ENCODE peak calls at places on chromosome 17, in five cellular contexts. W, I, O, A and Q are unnamed samples. For H3K9me3, the result is how much of the 10 kb centered on the place peaks cover.

GRCh38 chr17:65047939-65048338 is 8.6 kb downstream of the GNA13 start:
- DNase-seq in W (no peak), I (no peak), O (no peak), A (no peak), Q (no peak)

GRCh38 chr17:49260922-49261291 is 30.3 kb upstream of the PHOSPHO1 start:
- DNase-seq in W (no peak), A (no peak), O (no peak), I (no peak), Q (no peak)

GRCh38 chr17:145671-146541 is 8.5 kb downstream of the SCGB1C2 start:
- DNase-seq in A (peak), O (peak), I (no peak), W (peak), Q (no peak)

GRCh38 chr17:41307647-41308046 is 1.5 kb downstream of the KRTAP16-1 start:
- DNase-seq in A (no peak), I (no peak), W (no peak), O (no peak), Q (no peak)

GRCh38 chr17:58832514-58832913 is 76.9 kb downstream of the PPM1E start:
- DNase-seq in A (no peak), O (no peak), W (no peak), I (no peak), Q (no peak)

GRCh38 chr17:63537991-63538692 is 12.1 kb upstream of the DCAF7 start:
- DNase-seq in A (no peak), W (no peak), O (no peak), I (no peak), Q (no peak)

GRCh38 chr17:43338886-43339516 is 59.8 kb upstream of the ARL4D start:
- DNase-seq in I (peak), O (peak), W (peak), A (peak), Q (peak)

GRCh38 chr17:70080541-70081347 is 5.7 kb downstream of the KCNJ16 start:
- DNase-seq in A (no peak), I (no peak), O (no peak), W (no peak), Q (no peak)

GRCh38 chr17:260031-260791 is 78.8 kb upstream of the DOC2B start:
- DNase-seq in A (no peak), O (peak), I (no peak), W (peak), Q (no peak)

GRCh38 chr17:58402047-58402446 is 15.3 kb downstream of the RNF43 start:
- DNase-seq in I (no peak), O (no peak), A (no peak), W (no peak), Q (no peak)

GRCh38 chr17:10812674-10813073 is 8.8 kb upstream of the TMEM238L start:
- DNase-seq in I (no peak), O (peak), W (no peak), A (no peak), Q (no peak)

GRCh38 chr17:372157-373152 is 19.8 kb upstream of the RPH3AL start:
- DNase-seq in W (peak), I (no peak), O (no peak), A (no peak), Q (no peak)

GRCh38 chr17:7839890-7840260 is 5.9 kb downstream of the KDM6B start:
- DNase-seq in I (no peak), W (no peak), A (no peak), O (no peak), Q (no peak)

GRCh38 chr17:44831270-44831770 is 1.2 kb upstream of the GJC1 start:
- DNase-seq in A (no peak), I (no peak), O (no peak), W (no peak), Q (no peak)

GRCh38 chr17:44829558-44830358 is at the start of gene GJC1:
- DNase-seq in W (peak), O (no peak), I (no peak), A (peak), Q (peak)

GRCh38 chr17:44830359-44831269 is 527 bp upstream of the GJC1 start:
- DNase-seq in W (peak), I (no peak), A (no peak), O (no peak), Q (no peak)

GRCh38 chr17:44828919-44829557 is 1.0 kb downstream of the GJC1 start:
- DNase-seq in A (no peak), O (no peak), W (no peak), I (no peak), Q (no peak)

GRCh38 chr17:44832821-44833220 is 2.7 kb upstream of the GJC1 start:
- DNase-seq in O (no peak), I (no peak), A (no peak), W (no peak), Q (no peak)
- H3K9me3 ChIP-seq in O (under half), I (under half), A (under half), W (under half), Q (under half)

GRCh38 chr17:73283250-73283649 is 21.6 kb upstream of the CPSF4L start:
- DNase-seq in I (no peak), W (no peak), A (no peak), O (no peak), Q (no peak)

GRCh38 chr17:73284339-73284738 is 22.7 kb upstream of the CPSF4L start:
- DNase-seq in O (no peak), A (no peak), W (peak), I (no peak), Q (no peak)

GRCh38 chr17:73281926-73282325 is 20.2 kb upstream of the CPSF4L start:
- DNase-seq in W (no peak), A (no peak), I (no peak), O (no peak), Q (no peak)

GRCh38 chr17:73283841-73284282 is 22.2 kb upstream of the CPSF4L start:
- DNase-seq in A (peak), W (peak), I (peak), O (no peak), Q (no peak)

GRCh38 chr17:73282629-73283028 is 20.9 kb upstream of the CPSF4L start:
- DNase-seq in W (peak), O (no peak), A (no peak), I (no peak), Q (no peak)
- H3K9me3 ChIP-seq in W (under half), O (under half), A (under half), I (under half), Q (under half)

DNA sequence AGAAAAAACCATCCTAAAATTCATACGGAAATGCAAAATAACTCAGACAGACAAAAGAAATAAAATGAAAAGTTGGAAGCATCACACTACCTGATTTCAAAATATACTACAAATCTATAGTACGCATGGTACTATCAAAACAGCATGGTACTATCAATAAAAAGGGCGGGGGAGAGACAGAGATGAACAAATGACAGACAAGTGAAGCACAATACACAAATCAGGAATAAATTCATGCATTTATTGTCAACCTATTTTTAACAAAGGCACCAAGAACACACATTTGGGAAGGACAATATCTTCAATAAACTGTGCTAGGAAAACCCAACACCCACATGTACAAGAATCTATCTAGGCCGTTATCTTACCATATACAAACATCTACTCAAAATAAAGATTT is 207.4 kb upstream of the WSB1 start:
- DNase-seq in A (no peak), O (no peak), W (no peak), I (no peak), Q (no peak)
- H3K9me3 ChIP-seq in A (under half), O (under half), W (under half), I (under half), Q (under half)

DNA sequence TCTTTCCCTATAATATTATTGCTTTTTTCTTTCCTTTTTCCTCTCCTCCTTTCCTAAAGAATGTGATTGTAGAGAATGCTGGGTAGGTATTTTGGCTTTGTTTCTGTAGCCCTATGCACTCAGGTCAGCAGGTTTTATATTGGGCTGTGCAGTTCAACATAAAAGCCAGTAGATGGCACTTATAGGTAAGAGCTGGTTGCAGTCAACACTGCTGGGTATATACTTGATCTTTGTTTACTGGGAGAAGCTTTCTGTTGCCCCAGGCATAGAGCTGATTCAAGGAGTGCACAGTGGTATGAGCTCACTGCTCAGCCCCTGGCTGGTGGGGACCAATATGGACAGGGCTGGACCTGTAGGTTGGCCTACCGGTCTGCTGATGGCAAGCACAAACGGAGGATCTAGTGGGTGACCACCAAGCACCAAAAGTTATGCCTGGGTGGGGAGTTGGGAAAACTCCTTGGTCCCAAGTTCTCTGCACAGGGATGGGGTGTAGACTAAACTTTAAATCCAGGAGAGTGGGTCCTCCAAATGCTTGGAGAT is 378.9 kb downstream of the PMP22 start:
- DNase-seq in O (no peak), I (no peak), A (no peak), W (peak), Q (no peak)
- H3K9me3 ChIP-seq in O (half or more), I (under half), A (under half), W (under half), Q (under half)